ENCODE peak calls at places on chromosomes 4 and X, in nine cellular contexts. J, P, B, I, H, G, M, E and T are unnamed samples.
A peak's percentile ranks its signal among the peaks of the same experiment; 100 is the strongest.

GRCh38 chr4:17188035-17188967 is 289.9 kb upstream of the LDB2 start:
- DNase-seq in M (no peak), P (no peak), J (no peak), H (no peak), B (no peak), I (no peak), G (no peak), E (no peak), T (no peak)

GRCh38 chr4:101009471-101009870 is 337.9 kb downstream of the PPP3CA start:
- DNase-seq in B (no peak), G (no peak), M (no peak), J (no peak), I (no peak), E (no peak), H (no peak), P (no peak), T (no peak)

GRCh38 chrX:18422886-18423285 is 2.5 kb upstream of the CDKL5 start:
- DNase-seq in I (no peak), J (no peak), P (no peak), M (no peak), E (no peak), B (no peak), G (no peak), H (no peak), T (no peak)

GRCh38 chr4:157700898-157701694 is 471.7 kb downstream of the GASK1B start:
- DNase-seq in J (no peak), B (no peak), P (no peak), G (no peak), H (no peak), M (no peak), I (no peak), E (no peak), T (no peak)

GRCh38 chrX:135544338-135544948 is 24.0 kb downstream of the INTS6L start:
- DNase-seq in I (no peak), P (no peak), H (no peak), M (no peak), E (no peak), B (no peak), G (no peak), J (no peak), T (no peak)

GRCh38 chrX:57406149-57406548 is 119.6 kb downstream of the FAAH2 start:
- DNase-seq in J (no peak), H (no peak), M (no peak), B (no peak), E (no peak), I (no peak), G (no peak), P (no peak), T (no peak)

GRCh38 chr4:1979477-1980196 is 29.1 kb downstream of the NELFA start:
- DNase-seq in P (no peak), E (no peak), I (no peak), H (no peak), B (no peak), M (peak; percentile 25), G (no peak), J (no peak), T (no peak)

GRCh38 chr4:141215972-141216761 is 4.5 kb upstream of the ZNF330 start:
- DNase-seq in H (no peak), J (no peak), B (no peak), P (no peak), I (no peak), G (no peak), E (no peak), M (no peak), T (no peak)

GRCh38 chr4:139455187-139455586 is 1.3 kb downstream of the RAB33B start:
- DNase-seq in G (no peak), I (no peak), J (no peak), P (no peak), H (no peak), E (no peak), B (no peak), M (no peak), T (no peak)

GRCh38 chrX:46686003-46686645 is 72.8 kb downstream of the SLC9A7 start:
- DNase-seq in P (peak; percentile 33), E (no peak), I (no peak), B (peak; percentile 61), H (no peak), M (no peak), J (peak; percentile 62), G (no peak), T (peak; percentile 24)

GRCh38 chr4:158003212-158003611 is 169.6 kb downstream of the GASK1B start:
- DNase-seq in I (no peak), B (no peak), G (no peak), M (no peak), P (no peak), E (no peak), J (no peak), H (no peak), T (no peak)

GRCh38 chr4:152843476-152844107 is 63.8 kb downstream of the ARFIP1 start:
- DNase-seq in P (no peak), H (no peak), G (no peak), J (no peak), M (no peak), I (no peak), E (peak; percentile 60), B (no peak), T (no peak)

GRCh38 chr4:183504064-183504929 is 561 bp upstream of the ING2 start:
- DNase-seq in G (peak; percentile 99), H (peak; percentile 100), E (peak; percentile 100), P (peak; percentile 99), J (peak; percentile 96), B (peak; percentile 78), I (peak; percentile 91), M (peak; percentile 100), T (peak; percentile 94)